ENCODE peak calls at places on chromosomes 3 and 15, in six cellular contexts. D is mesothelial cell of epicardium, A is vagina, Y is suprapubic skin, U is fibroblast of pulmonary artery, B is endothelial cell. S is an unnamed sample.

GRCh38 chr3:64291956-64292355 is 66.7 kb upstream of the PRICKLE2 start:
- DNase-seq in D (no peak), A (no peak), Y (no peak), U (peak; percentile 88), B (no peak), S (no peak)

GRCh38 chr3:57160046-57160730 is 5.0 kb downstream of the IL17RD start:
- DNase-seq in D (no peak), A (no peak), Y (no peak), U (peak; percentile 36), B (no peak), S (no peak)

GRCh38 chr3:118882353-118882947 is 152.2 kb downstream of the IGSF11 start:
- DNase-seq in D (peak; percentile 75), A (no peak), Y (no peak), U (peak; percentile 71), B (peak; percentile 71), S (peak; percentile 47)

GRCh38 chr3:39021029-39021428 is 30.7 kb downstream of the SCN11A start:
- DNase-seq in D (no peak), A (no peak), Y (no peak), U (no peak), B (no peak), S (no peak)

GRCh38 chr15:71811752-71812735 is 1.7 kb downstream of the NR2E3 start:
- DNase-seq in D (no peak), A (no peak), Y (no peak), U (no peak), B (no peak), S (no peak)

GRCh38 chr15:63212050-63212973 is 22.9 kb downstream of the RAB8B start:
- DNase-seq in D (no peak), A (no peak), Y (no peak), U (peak; percentile 83), B (no peak), S (no peak)

GRCh38 chr3:188180114-188180513 is 26.2 kb downstream of the LPP start:
- DNase-seq in D (no peak), A (no peak), Y (no peak), U (no peak), B (no peak), S (no peak)

GRCh38 chr3:8246070-8246469 is 255.6 kb upstream of the LMCD1 start:
- DNase-seq in D (no peak), A (no peak), Y (no peak), U (no peak), B (no peak), S (no peak)

GRCh38 chr3:46934508-46935167 is 41.9 kb downstream of the CCDC12 start:
- DNase-seq in D (no peak), A (no peak), Y (no peak), U (peak; percentile 55), B (no peak), S (no peak)

GRCh38 chr3:181755959-181756358 is 44.2 kb downstream of the SOX2 start:
- DNase-seq in D (no peak), A (no peak), Y (no peak), U (no peak), B (no peak), S (no peak)

GRCh38 chr3:53544357-53544756 is 49.9 kb downstream of the CACNA1D start:
- DNase-seq in D (no peak), A (no peak), Y (no peak), U (no peak), B (no peak), S (no peak)

GRCh38 chr15:62853833-62854210 is 188.7 kb upstream of the TPM1 start:
- DNase-seq in D (no peak), A (no peak), Y (no peak), U (no peak), B (no peak), S (no peak)

GRCh38 chr15:57217716-57218598 is 158.3 kb upstream of the CGNL1 start:
- DNase-seq in D (no peak), A (no peak), Y (no peak), U (no peak), B (no peak), S (no peak)

GRCh38 chr3:101725890-101726275 is 1.5 kb downstream of the CEP97 start:
- DNase-seq in D (no peak), A (no peak), Y (no peak), U (no peak), B (no peak), S (no peak)

GRCh38 chr3:193732391-193732790 is 139.4 kb downstream of the OPA1 start:
- DNase-seq in D (no peak), A (peak; percentile 70), Y (no peak), U (peak; percentile 52), B (no peak), S (no peak)

GRCh38 chr15:40843885-40844542 is at the start of gene SPINT1:
- DNase-seq in D (peak; percentile 74), A (no peak), Y (no peak), U (no peak), B (no peak), S (no peak)

DNA sequence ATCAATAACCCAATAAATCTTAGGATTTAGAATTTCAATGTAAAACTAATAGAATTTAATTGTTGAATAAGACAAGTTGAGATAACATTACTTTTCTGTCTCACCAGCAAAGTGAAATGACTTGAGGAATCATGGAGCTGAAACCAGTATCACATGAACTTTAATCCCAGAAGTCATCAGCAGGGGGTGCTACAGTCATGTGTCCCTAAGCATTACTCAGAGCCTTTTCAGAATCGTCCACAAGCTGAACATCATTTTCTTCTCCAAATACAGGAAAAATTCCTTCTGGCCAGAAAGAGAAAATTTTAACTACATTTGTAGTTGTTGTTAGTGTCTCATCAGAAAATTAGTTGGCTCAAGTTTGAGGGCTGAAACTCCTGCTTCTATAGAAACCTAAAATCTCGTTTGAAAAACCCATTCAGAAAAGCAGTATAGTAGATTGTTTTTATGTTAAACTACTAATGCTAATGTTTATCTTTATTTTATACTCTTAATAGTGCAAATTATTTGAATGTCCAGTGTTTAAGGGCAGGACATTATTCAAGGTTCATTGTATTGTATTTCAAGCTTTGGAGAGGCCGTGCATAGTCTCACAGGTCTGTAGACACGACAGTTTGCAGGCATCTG is 384.1 kb downstream of the PLOD2 start:
- DNase-seq in D (no peak), A (no peak), Y (no peak), U (peak; percentile 87), B (peak; percentile 72), S (no peak)
- TF ChIP-seq CTCF in D (peak; percentile 76), A (no peak), Y (no peak), U (peak; percentile 81), B (peak; percentile 85), S (no peak)

GRCh38 chr3:157156844-157157635 is 2.9 kb downstream of the CCNL1 start:
- DNase-seq in D (no peak), A (no peak), Y (no peak), U (peak; percentile 45), B (no peak), S (no peak)

GRCh38 chr3:157159762-157160651 is at the start of gene CCNL1:
- DNase-seq in D (peak; percentile 95), A (peak; percentile 97), Y (peak; percentile 98), U (peak; percentile 99), B (peak; percentile 93), S (peak; percentile 98)

GRCh38 chr3:157160652-157161480 is 919 bp upstream of the CCNL1 start:
- DNase-seq in D (peak; percentile 67), A (peak; percentile 96), Y (peak; percentile 95), U (peak; percentile 97), B (no peak), S (no peak)

GRCh38 chr3:157157836-157158235 is 2.1 kb downstream of the CCNL1 start:
- DNase-seq in D (no peak), A (no peak), Y (no peak), U (no peak), B (no peak), S (no peak)

DNA sequence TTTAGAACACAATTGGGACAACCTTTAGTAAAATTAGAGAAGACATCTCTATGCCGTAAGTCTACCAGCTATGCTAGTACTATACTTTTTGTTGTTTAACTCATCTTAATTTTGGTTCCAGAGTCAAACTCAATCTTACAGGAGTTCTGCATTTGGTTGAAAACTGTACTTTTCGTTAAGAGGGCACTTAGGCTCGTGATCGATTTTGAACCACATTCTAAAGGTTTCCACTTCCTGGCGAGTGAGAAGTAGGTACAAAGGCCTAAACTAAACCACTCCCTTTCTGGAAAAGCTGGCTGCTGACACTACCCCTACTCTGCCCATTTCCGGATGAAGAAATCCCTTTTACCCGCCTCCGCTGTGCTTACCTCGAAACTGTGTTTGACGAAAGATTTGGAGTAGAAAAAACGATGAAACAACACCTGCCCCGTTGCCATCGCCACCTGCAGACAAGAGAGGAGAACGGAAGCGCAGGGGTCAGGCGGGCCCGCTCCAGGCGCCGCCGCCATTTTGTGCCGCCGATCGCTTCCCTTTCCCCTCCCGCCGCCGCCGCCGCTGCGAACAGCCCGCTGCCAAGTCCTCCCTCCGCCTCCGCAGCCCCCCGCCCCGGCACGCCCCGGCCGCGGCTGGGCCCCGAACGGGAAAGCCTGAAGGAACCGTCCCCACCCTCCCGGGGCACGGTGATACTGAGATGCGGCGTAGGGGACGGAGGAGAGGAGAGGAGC is 748 bp downstream of the CCNL1 start:
- DNase-seq in D (peak; percentile 75), A (no peak), Y (peak; percentile 87), U (peak; percentile 58), B (peak; percentile 72), S (peak; percentile 73)
- TF ChIP-seq CTCF in D (no peak), A (no peak), Y (no peak), U (no peak), B (no peak), S (no peak)

GRCh38 chr3:191070762-191071365 is 128.2 kb upstream of the OSTN start:
- DNase-seq in D (no peak), A (no peak), Y (no peak), U (peak; percentile 63), B (no peak), S (no peak)

GRCh38 chr3:191068946-191069813 is 129.9 kb upstream of the OSTN start:
- DNase-seq in D (no peak), A (no peak), Y (no peak), U (peak; percentile 56), B (no peak), S (no peak)

GRCh38 chr3:191066669-191067068 is 132.4 kb upstream of the OSTN start:
- DNase-seq in D (no peak), A (no peak), Y (no peak), U (peak; percentile 44), B (no peak), S (no peak)

GRCh38 chr3:191070201-191070600 is 128.8 kb upstream of the OSTN start:
- DNase-seq in D (no peak), A (no peak), Y (no peak), U (peak; percentile 84), B (no peak), S (no peak)

GRCh38 chr3:191065183-191065805 is 133.7 kb upstream of the OSTN start:
- DNase-seq in D (no peak), A (no peak), Y (no peak), U (peak; percentile 46), B (no peak), S (no peak)
- TF ChIP-seq CTCF in D (no peak), A (no peak), Y (no peak), U (no peak), B (no peak), S (no peak)

DNA sequence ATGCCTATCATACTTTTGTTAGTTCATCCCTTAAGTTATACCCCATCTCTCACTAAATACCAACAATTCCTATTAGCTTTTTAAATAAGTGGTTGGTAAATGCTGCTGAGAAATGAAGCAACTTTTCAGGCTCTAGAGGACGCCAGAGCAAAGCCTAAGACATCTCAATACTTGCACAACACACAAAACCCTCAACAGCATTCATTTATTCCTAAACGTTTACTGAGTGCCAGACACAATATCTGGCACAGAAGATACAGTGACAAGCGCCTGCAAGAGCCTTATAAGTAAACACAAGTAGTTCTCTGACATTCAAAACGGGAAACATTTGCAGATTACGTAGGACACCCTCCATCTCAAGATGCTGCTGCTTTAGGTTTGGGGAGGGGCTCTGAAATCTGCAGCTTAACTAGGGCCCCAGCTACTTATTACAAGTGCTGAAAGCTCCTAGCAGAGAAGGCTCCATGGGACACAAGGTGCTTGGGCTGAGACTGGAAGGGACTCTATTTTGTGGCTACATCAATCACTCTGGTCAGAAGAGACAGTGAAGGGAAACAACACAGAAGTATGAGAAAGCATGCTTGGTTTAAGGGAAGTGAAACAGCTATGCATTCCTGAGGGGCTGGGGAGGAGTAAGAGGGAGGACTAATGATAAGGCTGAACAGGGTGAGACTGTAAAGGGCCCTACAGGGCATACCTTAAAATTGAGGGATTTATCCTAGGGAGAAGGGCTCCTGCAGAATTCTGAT is 311.3 kb downstream of the PLCL2 start:
- DNase-seq in D (no peak), A (no peak), Y (no peak), U (peak; percentile 53), B (no peak), S (no peak)
- TF ChIP-seq CTCF in D (no peak), A (no peak), Y (no peak), U (peak; percentile 23), B (no peak), S (no peak)